ENCODE peak calls at places on chromosomes 4 and X, in nine cellular contexts. One of them, this sample, is unnamed.

GRCh38 chr4:42280327-42281095 is 116.8 kb upstream of the SHISA3 start:
- DNase-seq in left lung: no peak
- DNase-seq in B cell: peak; percentile 49
- DNase-seq in IMR-90: peak; percentile 21
- DNase-seq in stomach: no peak
- DNase-seq in A673: peak; percentile 59
- DNase-seq in colonic mucosa: no peak
- DNase-seq in BJ: no peak
- DNase-seq in AG04449: no peak
- DNase-seq in this sample: no peak

GRCh38 chrX:17802756-17803155 is 58.3 kb downstream of the RAI2 start:
- DNase-seq in left lung: no peak
- DNase-seq in AG04449: no peak
- DNase-seq in colonic mucosa: no peak
- DNase-seq in B cell: no peak
- DNase-seq in A673: no peak
- DNase-seq in IMR-90: no peak
- DNase-seq in BJ: no peak
- DNase-seq in stomach: no peak
- DNase-seq in this sample: no peak

GRCh38 chr4:74930166-74930565 is 2.8 kb upstream of the PARM1 start:
- DNase-seq in left lung: no peak
- DNase-seq in AG04449: no peak
- DNase-seq in IMR-90: no peak
- DNase-seq in colonic mucosa: no peak
- DNase-seq in B cell: peak; percentile 44
- DNase-seq in A673: no peak
- DNase-seq in stomach: no peak
- DNase-seq in BJ: no peak
- DNase-seq in this sample: no peak

GRCh38 chr4:1540601-1541375 is 134.5 kb upstream of the NKX1-1 start:
- DNase-seq in AG04449: no peak
- DNase-seq in BJ: no peak
- DNase-seq in IMR-90: no peak
- DNase-seq in A673: no peak
- DNase-seq in stomach: no peak
- DNase-seq in colonic mucosa: no peak
- DNase-seq in B cell: no peak
- DNase-seq in left lung: peak; percentile 77
- DNase-seq in this sample: no peak

GRCh38 chr4:78569291-78569821 is 17.8 kb downstream of the ANXA3 start:
- DNase-seq in A673: peak; percentile 37
- DNase-seq in colonic mucosa: no peak
- DNase-seq in AG04449: peak; percentile 53
- DNase-seq in BJ: peak; percentile 79
- DNase-seq in left lung: no peak
- DNase-seq in stomach: no peak
- DNase-seq in IMR-90: peak; percentile 82
- DNase-seq in B cell: no peak
- DNase-seq in this sample: no peak

GRCh38 chr4:4762909-4763814 is 96.3 kb upstream of the MSX1 start:
- DNase-seq in BJ: peak; percentile 56
- DNase-seq in IMR-90: peak; percentile 59
- DNase-seq in left lung: no peak
- DNase-seq in B cell: no peak
- DNase-seq in A673: peak; percentile 83
- DNase-seq in stomach: no peak
- DNase-seq in colonic mucosa: no peak
- DNase-seq in AG04449: no peak
- DNase-seq in this sample: no peak

GRCh38 chr4:113943085-113943484 is 36.4 kb downstream of the ARSJ start:
- DNase-seq in left lung: no peak
- DNase-seq in BJ: no peak
- DNase-seq in AG04449: no peak
- DNase-seq in stomach: no peak
- DNase-seq in IMR-90: no peak
- DNase-seq in B cell: no peak
- DNase-seq in A673: no peak
- DNase-seq in colonic mucosa: no peak
- DNase-seq in this sample: no peak

GRCh38 chr4:43242611-43243010 is 350.1 kb downstream of the GRXCR1 start:
- DNase-seq in IMR-90: peak; percentile 39
- DNase-seq in AG04449: peak; percentile 16
- DNase-seq in BJ: no peak
- DNase-seq in colonic mucosa: no peak
- DNase-seq in A673: no peak
- DNase-seq in B cell: no peak
- DNase-seq in left lung: no peak
- DNase-seq in stomach: no peak
- DNase-seq in this sample: no peak

GRCh38 chr4:77818667-77819408 is at the start of gene CNOT6L:
- DNase-seq in colonic mucosa: peak; percentile 64
- DNase-seq in A673: peak; percentile 37
- DNase-seq in BJ: no peak
- DNase-seq in left lung: peak; percentile 94
- DNase-seq in stomach: peak; percentile 79
- DNase-seq in IMR-90: peak; percentile 73
- DNase-seq in AG04449: no peak
- DNase-seq in B cell: peak; percentile 71
- DNase-seq in this sample: peak; percentile 87

GRCh38 chr4:20493761-20494353 is 206.4 kb upstream of the PACRGL start:
- DNase-seq in A673: no peak
- DNase-seq in left lung: no peak
- DNase-seq in IMR-90: peak; percentile 84
- DNase-seq in AG04449: peak; percentile 65
- DNase-seq in stomach: no peak
- DNase-seq in B cell: no peak
- DNase-seq in colonic mucosa: no peak
- DNase-seq in BJ: peak; percentile 21
- DNase-seq in this sample: no peak

GRCh38 chr4:181536753-181537434 is 706.3 kb upstream of the TENM3 start:
- DNase-seq in BJ: no peak
- DNase-seq in A673: no peak
- DNase-seq in stomach: no peak
- DNase-seq in left lung: no peak
- DNase-seq in IMR-90: no peak
- DNase-seq in B cell: no peak
- DNase-seq in colonic mucosa: peak; percentile 29
- DNase-seq in AG04449: no peak
- DNase-seq in this sample: no peak

GRCh38 chrX:149151805-149152757 is 353.0 kb downstream of the IDS start:
- DNase-seq in left lung: no peak
- DNase-seq in A673: peak; percentile 4
- DNase-seq in stomach: no peak
- DNase-seq in IMR-90: no peak
- DNase-seq in AG04449: peak; percentile 12
- DNase-seq in BJ: peak; percentile 4
- DNase-seq in colonic mucosa: no peak
- DNase-seq in B cell: no peak
- DNase-seq in this sample: no peak

GRCh38 chrX:120768254-120768653 is 107.4 kb downstream of the CT47B1 start:
- DNase-seq in stomach: no peak
- DNase-seq in IMR-90: no peak
- DNase-seq in colonic mucosa: no peak
- DNase-seq in A673: no peak
- DNase-seq in B cell: no peak
- DNase-seq in left lung: no peak
- DNase-seq in AG04449: no peak
- DNase-seq in BJ: no peak
- DNase-seq in this sample: no peak

GRCh38 chrX:6071755-6072154 is 156.9 kb downstream of the NLGN4X start:
- DNase-seq in colonic mucosa: no peak
- DNase-seq in BJ: no peak
- DNase-seq in AG04449: no peak
- DNase-seq in A673: no peak
- DNase-seq in left lung: no peak
- DNase-seq in B cell: no peak
- DNase-seq in stomach: no peak
- DNase-seq in IMR-90: no peak
- DNase-seq in this sample: no peak

DNA sequence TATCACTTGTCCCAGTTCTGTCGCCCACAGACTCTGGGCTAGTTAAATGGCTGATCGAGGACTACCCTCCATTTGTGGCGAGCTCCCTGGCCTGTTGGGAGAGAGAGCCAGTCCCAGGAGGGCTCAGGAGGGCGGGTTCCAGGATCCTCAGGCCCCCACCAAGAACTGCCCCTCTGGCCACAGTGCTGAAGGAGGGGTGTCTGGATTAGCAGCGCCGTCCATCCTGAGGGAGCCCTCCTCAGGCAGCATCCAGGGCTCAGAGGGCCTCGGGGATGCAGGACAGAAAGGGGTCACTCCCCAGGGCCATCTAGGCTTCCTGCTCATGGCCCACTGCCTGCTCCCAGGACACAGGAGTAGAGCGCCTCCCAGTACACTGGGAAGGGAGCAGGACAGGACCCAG is 6.1 kb downstream of the PNMA5 start:
- DNase-seq in IMR-90: no peak
- DNase-seq in stomach: no peak
- DNase-seq in B cell: no peak
- DNase-seq in AG04449: no peak
- DNase-seq in colonic mucosa: no peak
- DNase-seq in BJ: no peak
- DNase-seq in A673: no peak
- DNase-seq in left lung: no peak
- DNase-seq in this sample: no peak
- TF ChIP-seq CTCF in IMR-90: no peak
- TF ChIP-seq CTCF in stomach: no peak
- TF ChIP-seq CTCF in B cell: no peak
- TF ChIP-seq CTCF in AG04449: no peak
- TF ChIP-seq CTCF in colonic mucosa: no peak
- TF ChIP-seq CTCF in BJ: no peak
- TF ChIP-seq CTCF in A673: no peak
- TF ChIP-seq CTCF in left lung: no peak
- TF ChIP-seq CTCF in this sample: no peak

GRCh38 chr4:122577808-122578781 is 42.8 kb downstream of the IL21 start:
- DNase-seq in left lung: no peak
- DNase-seq in A673: peak; percentile 68
- DNase-seq in B cell: peak; percentile 39
- DNase-seq in colonic mucosa: peak; percentile 47
- DNase-seq in stomach: peak; percentile 37
- DNase-seq in AG04449: peak; percentile 16
- DNase-seq in BJ: no peak
- DNase-seq in IMR-90: peak; percentile 38
- DNase-seq in this sample: no peak

GRCh38 chr4:122577189-122577553 is 43.7 kb downstream of the IL21 start:
- DNase-seq in AG04449: no peak
- DNase-seq in IMR-90: no peak
- DNase-seq in BJ: no peak
- DNase-seq in A673: no peak
- DNase-seq in left lung: no peak
- DNase-seq in B cell: no peak
- DNase-seq in stomach: no peak
- DNase-seq in colonic mucosa: no peak
- DNase-seq in this sample: no peak

GRCh38 chr4:122576261-122577188 is 44.3 kb downstream of the IL21 start:
- DNase-seq in colonic mucosa: no peak
- DNase-seq in A673: peak; percentile 69
- DNase-seq in stomach: no peak
- DNase-seq in B cell: no peak
- DNase-seq in BJ: no peak
- DNase-seq in AG04449: no peak
- DNase-seq in IMR-90: peak; percentile 58
- DNase-seq in left lung: no peak
- DNase-seq in this sample: no peak
- TF ChIP-seq CTCF in colonic mucosa: peak; percentile 29
- TF ChIP-seq CTCF in A673: peak; percentile 63
- TF ChIP-seq CTCF in stomach: peak; percentile 30
- TF ChIP-seq CTCF in B cell: no peak
- TF ChIP-seq CTCF in BJ: peak; percentile 61
- TF ChIP-seq CTCF in AG04449: peak; percentile 39
- TF ChIP-seq CTCF in IMR-90: peak; percentile 73
- TF ChIP-seq CTCF in left lung: peak; percentile 32
- TF ChIP-seq CTCF in this sample: peak; percentile 60

DNA sequence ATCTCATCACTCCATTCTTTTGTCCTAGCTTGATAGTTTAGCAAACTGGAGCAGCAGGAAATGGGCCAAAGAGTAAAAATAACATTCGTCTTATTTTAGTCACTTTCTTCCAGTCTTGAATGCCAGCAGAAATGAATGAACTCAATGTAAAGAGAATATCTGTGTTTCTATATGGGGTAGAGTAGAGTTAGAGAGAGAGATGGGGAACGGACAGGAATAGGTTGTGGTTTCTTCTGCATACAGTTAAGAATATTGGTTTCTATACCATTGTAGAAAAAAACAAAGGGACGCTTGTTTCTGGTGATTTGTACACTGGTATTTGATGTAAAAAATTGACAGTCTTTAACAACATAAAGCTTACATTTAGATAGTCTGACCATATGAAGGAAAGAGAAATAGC is 8.9 kb downstream of the GPR174 start:
- DNase-seq in left lung: no peak
- DNase-seq in stomach: no peak
- DNase-seq in IMR-90: no peak
- DNase-seq in BJ: no peak
- DNase-seq in colonic mucosa: no peak
- DNase-seq in A673: no peak
- DNase-seq in AG04449: no peak
- DNase-seq in B cell: no peak
- DNase-seq in this sample: no peak
- TF ChIP-seq CTCF in left lung: no peak
- TF ChIP-seq CTCF in stomach: no peak
- TF ChIP-seq CTCF in IMR-90: no peak
- TF ChIP-seq CTCF in BJ: no peak
- TF ChIP-seq CTCF in colonic mucosa: no peak
- TF ChIP-seq CTCF in A673: no peak
- TF ChIP-seq CTCF in AG04449: no peak
- TF ChIP-seq CTCF in B cell: no peak
- TF ChIP-seq CTCF in this sample: no peak

GRCh38 chr4:84237008-84237407 is 262.1 kb downstream of the NKX6-1 start:
- DNase-seq in BJ: no peak
- DNase-seq in A673: no peak
- DNase-seq in IMR-90: no peak
- DNase-seq in colonic mucosa: no peak
- DNase-seq in left lung: no peak
- DNase-seq in AG04449: no peak
- DNase-seq in B cell: no peak
- DNase-seq in stomach: no peak
- DNase-seq in this sample: no peak

GRCh38 chr4:84235131-84235530 is 264.0 kb downstream of the NKX6-1 start:
- DNase-seq in IMR-90: no peak
- DNase-seq in B cell: no peak
- DNase-seq in stomach: no peak
- DNase-seq in A673: no peak
- DNase-seq in colonic mucosa: no peak
- DNase-seq in AG04449: no peak
- DNase-seq in left lung: no peak
- DNase-seq in BJ: no peak
- DNase-seq in this sample: no peak

GRCh38 chr4:84235545-84235944 is 263.5 kb downstream of the NKX6-1 start:
- DNase-seq in A673: no peak
- DNase-seq in colonic mucosa: no peak
- DNase-seq in AG04449: no peak
- DNase-seq in B cell: no peak
- DNase-seq in stomach: no peak
- DNase-seq in BJ: no peak
- DNase-seq in left lung: no peak
- DNase-seq in IMR-90: no peak
- DNase-seq in this sample: no peak

GRCh38 chr4:84239278-84239845 is 259.7 kb downstream of the NKX6-1 start:
- DNase-seq in left lung: no peak
- DNase-seq in IMR-90: no peak
- DNase-seq in stomach: no peak
- DNase-seq in colonic mucosa: no peak
- DNase-seq in B cell: no peak
- DNase-seq in A673: no peak
- DNase-seq in AG04449: no peak
- DNase-seq in BJ: no peak
- DNase-seq in this sample: no peak

GRCh38 chr4:84238247-84239090 is 260.6 kb downstream of the NKX6-1 start:
- DNase-seq in AG04449: no peak
- DNase-seq in B cell: no peak
- DNase-seq in IMR-90: peak; percentile 21
- DNase-seq in stomach: no peak
- DNase-seq in A673: peak; percentile 7
- DNase-seq in left lung: no peak
- DNase-seq in colonic mucosa: no peak
- DNase-seq in BJ: peak; percentile 16
- DNase-seq in this sample: no peak
- TF ChIP-seq CTCF in AG04449: no peak
- TF ChIP-seq CTCF in B cell: no peak
- TF ChIP-seq CTCF in IMR-90: no peak
- TF ChIP-seq CTCF in stomach: no peak
- TF ChIP-seq CTCF in A673: no peak
- TF ChIP-seq CTCF in left lung: no peak
- TF ChIP-seq CTCF in colonic mucosa: no peak
- TF ChIP-seq CTCF in BJ: no peak
- TF ChIP-seq CTCF in this sample: no peak

This sample was measured in osteocyte.